ENCODE peak calls at places on chromosomes 1 and 21, in four cellular contexts. H is activated naive CD4-positive, alpha-beta T cell treated with anti-CD3 and anti-CD28 coated beads, Interleukin-2, amount 10 ng/mL, durations not matched to agents 7 days and 5 days; D is NCI-H524; M is stimulated activated CD4-positive, alpha-beta T cell treated with anti-CD3 and anti-CD28 coated beads, Interleukin-1b, Interleukin-23, amount 100 ng/mL, for 48 hours. T is an unnamed sample.

GRCh38 chr1:155277896-155278688 is 829 bp downstream of the HCN3 start:
- DNase-seq in H (peak; percentile 86), D (peak; percentile 70), M (peak; percentile 83), T (no peak)

GRCh38 chr1:170198584-170198983 is 52.8 kb downstream of the NTMT2 start:
- DNase-seq in H (no peak), D (no peak), M (no peak), T (no peak)

GRCh38 chr1:29332204-29332603 is 95.9 kb downstream of the PTPRU start:
- DNase-seq in H (peak; percentile 53), D (peak; percentile 64), M (peak; percentile 17), T (peak; percentile 67)

GRCh38 chr1:235588916-235589515 is 60.6 kb downstream of the GNG4 start:
- DNase-seq in H (no peak), D (no peak), M (no peak), T (no peak)

GRCh38 chr21:43864806-43865470 is at the start of gene AGPAT3:
- DNase-seq in H (peak; percentile 62), D (peak; percentile 21), M (no peak), T (peak; percentile 79)

GRCh38 chr1:201397675-201398074 is 1.4 kb downstream of the LAD1 start:
- DNase-seq in H (no peak), D (no peak), M (no peak), T (no peak)

GRCh38 chr1:100528861-100529260 is 9.1 kb upstream of the GPR88 start:
- DNase-seq in H (no peak), D (peak; percentile 71), M (no peak), T (no peak)

GRCh38 chr1:29452463-29453230 is 216.3 kb downstream of the PTPRU start:
- DNase-seq in H (no peak), D (peak; percentile 38), M (no peak), T (no peak)

T was measured in posterior vena cava.